ENCODE peak calls at places on chromosomes 2 and 18, in six cellular contexts. One of them, this sample, is unnamed.

GRCh38 chr2:11379558-11379957 is 35.1 kb upstream of the ROCK2 start:
- DNase-seq in K562: no peak
- DNase-seq in tibial artery: no peak
- DNase-seq in hepatocyte: no peak
- DNase-seq in endodermal cell: no peak
- DNase-seq in lower lobe of right lung: no peak
- DNase-seq in this sample: no peak

GRCh38 chr2:166090900-166091299 is 36.9 kb downstream of the SCN1A start:
- DNase-seq in K562: no peak
- DNase-seq in tibial artery: no peak
- DNase-seq in hepatocyte: no peak
- DNase-seq in endodermal cell: no peak
- DNase-seq in lower lobe of right lung: no peak
- DNase-seq in this sample: no peak

GRCh38 chr2:154439156-154439555 is 259.3 kb upstream of the KCNJ3 start:
- DNase-seq in K562: no peak
- DNase-seq in tibial artery: no peak
- DNase-seq in hepatocyte: peak; percentile 5
- DNase-seq in endodermal cell: no peak
- DNase-seq in lower lobe of right lung: no peak
- DNase-seq in this sample: peak; percentile 14

GRCh38 chr2:74536166-74536950 is 6.6 kb downstream of the HTRA2 start:
- DNase-seq in K562: no peak
- DNase-seq in tibial artery: no peak
- DNase-seq in hepatocyte: no peak
- DNase-seq in endodermal cell: no peak
- DNase-seq in lower lobe of right lung: no peak
- DNase-seq in this sample: no peak

GRCh38 chr18:7512326-7512725 is 54.8 kb upstream of the PTPRM start:
- DNase-seq in K562: no peak
- DNase-seq in tibial artery: no peak
- DNase-seq in hepatocyte: peak; percentile 16
- DNase-seq in endodermal cell: no peak
- DNase-seq in lower lobe of right lung: no peak
- DNase-seq in this sample: no peak

GRCh38 chr2:100179806-100180205 is 37.4 kb upstream of the AFF3 start:
- DNase-seq in K562: no peak
- DNase-seq in tibial artery: no peak
- DNase-seq in hepatocyte: no peak
- DNase-seq in endodermal cell: no peak
- DNase-seq in lower lobe of right lung: no peak
- DNase-seq in this sample: no peak

GRCh38 chr2:192197387-192197786 is 2.7 kb upstream of the TMEFF2 start:
- DNase-seq in K562: no peak
- DNase-seq in tibial artery: no peak
- DNase-seq in hepatocyte: no peak
- DNase-seq in endodermal cell: no peak
- DNase-seq in lower lobe of right lung: no peak
- DNase-seq in this sample: no peak

GRCh38 chr2:102634831-102635241 is 15.5 kb downstream of the SLC9A2 start:
- DNase-seq in K562: peak; percentile 64
- DNase-seq in tibial artery: no peak
- DNase-seq in hepatocyte: no peak
- DNase-seq in endodermal cell: no peak
- DNase-seq in lower lobe of right lung: no peak
- DNase-seq in this sample: no peak

GRCh38 chr18:60157810-60158209 is 214.8 kb downstream of the MC4R start:
- DNase-seq in K562: no peak
- DNase-seq in tibial artery: no peak
- DNase-seq in hepatocyte: no peak
- DNase-seq in endodermal cell: no peak
- DNase-seq in lower lobe of right lung: no peak
- DNase-seq in this sample: no peak

GRCh38 chr18:33583901-33584300 is 5.9 kb downstream of the ASXL3 start:
- DNase-seq in K562: no peak
- DNase-seq in tibial artery: no peak
- DNase-seq in hepatocyte: no peak
- DNase-seq in endodermal cell: no peak
- DNase-seq in lower lobe of right lung: no peak
- DNase-seq in this sample: no peak

GRCh38 chr2:187382131-187382530 is 65.9 kb downstream of the CALCRL start:
- DNase-seq in K562: no peak
- DNase-seq in tibial artery: no peak
- DNase-seq in hepatocyte: no peak
- DNase-seq in endodermal cell: no peak
- DNase-seq in lower lobe of right lung: no peak
- DNase-seq in this sample: no peak

GRCh38 chr2:165667375-165667774 is 126.7 kb downstream of the GALNT3 start:
- DNase-seq in K562: no peak
- DNase-seq in tibial artery: no peak
- DNase-seq in hepatocyte: no peak
- DNase-seq in endodermal cell: no peak
- DNase-seq in lower lobe of right lung: no peak
- DNase-seq in this sample: no peak

GRCh38 chr18:62715439-62715792 is at the start of gene PHLPP1:
- DNase-seq in K562: no peak
- DNase-seq in tibial artery: no peak
- DNase-seq in hepatocyte: no peak
- DNase-seq in endodermal cell: no peak
- DNase-seq in lower lobe of right lung: no peak
- DNase-seq in this sample: no peak

GRCh38 chr2:119289642-119290041 is 66.0 kb downstream of the STEAP3 start:
- DNase-seq in K562: no peak
- DNase-seq in tibial artery: no peak
- DNase-seq in hepatocyte: no peak
- DNase-seq in endodermal cell: no peak
- DNase-seq in lower lobe of right lung: no peak
- DNase-seq in this sample: no peak

GRCh38 chr2:128458438-128458837 is 139.8 kb upstream of the HS6ST1 start:
- DNase-seq in K562: no peak
- DNase-seq in tibial artery: no peak
- DNase-seq in hepatocyte: no peak
- DNase-seq in endodermal cell: no peak
- DNase-seq in lower lobe of right lung: no peak
- DNase-seq in this sample: no peak

GRCh38 chr2:46267616-46268015 is 29.6 kb upstream of the EPAS1 start:
- DNase-seq in K562: no peak
- DNase-seq in tibial artery: no peak
- DNase-seq in hepatocyte: no peak
- DNase-seq in endodermal cell: no peak
- DNase-seq in lower lobe of right lung: no peak
- DNase-seq in this sample: no peak

GRCh38 chr2:201882353-201883095 is 76.2 kb downstream of the CDK15 start:
- DNase-seq in K562: no peak
- DNase-seq in tibial artery: no peak
- DNase-seq in hepatocyte: no peak
- DNase-seq in endodermal cell: no peak
- DNase-seq in lower lobe of right lung: no peak
- DNase-seq in this sample: no peak

GRCh38 chr2:76866464-76866863 is 655.7 kb downstream of the LRRTM4 start:
- DNase-seq in K562: no peak
- DNase-seq in tibial artery: no peak
- DNase-seq in hepatocyte: no peak
- DNase-seq in endodermal cell: no peak
- DNase-seq in lower lobe of right lung: no peak
- DNase-seq in this sample: no peak

GRCh38 chr2:118231759-118232158 is 143.5 kb downstream of the INSIG2 start:
- DNase-seq in K562: no peak
- DNase-seq in tibial artery: no peak
- DNase-seq in hepatocyte: no peak
- DNase-seq in endodermal cell: no peak
- DNase-seq in lower lobe of right lung: no peak
- DNase-seq in this sample: no peak

GRCh38 chr2:140893685-140894084 is 1237.1 kb downstream of the LRP1B start:
- DNase-seq in K562: no peak
- DNase-seq in tibial artery: no peak
- DNase-seq in hepatocyte: no peak
- DNase-seq in endodermal cell: no peak
- DNase-seq in lower lobe of right lung: no peak
- DNase-seq in this sample: no peak

GRCh38 chr2:218418717-218419458 is at the start of gene VIL1:
- DNase-seq in K562: no peak
- DNase-seq in tibial artery: no peak
- DNase-seq in hepatocyte: peak; percentile 92
- DNase-seq in endodermal cell: peak; percentile 74
- DNase-seq in lower lobe of right lung: no peak
- DNase-seq in this sample: no peak

GRCh38 chr2:3222636-3223035 is 155.0 kb downstream of the EIPR1 start:
- DNase-seq in K562: no peak
- DNase-seq in tibial artery: no peak
- DNase-seq in hepatocyte: no peak
- DNase-seq in endodermal cell: peak; percentile 24
- DNase-seq in lower lobe of right lung: no peak
- DNase-seq in this sample: no peak

GRCh38 chr2:206531996-206532543 is 88.7 kb downstream of the ADAM23 start:
- DNase-seq in K562: no peak
- DNase-seq in tibial artery: no peak
- DNase-seq in hepatocyte: peak; percentile 9
- DNase-seq in endodermal cell: no peak
- DNase-seq in lower lobe of right lung: no peak
- DNase-seq in this sample: peak; percentile 29

GRCh38 chr2:141630531-141630930 is 500.3 kb downstream of the LRP1B start:
- DNase-seq in K562: no peak
- DNase-seq in tibial artery: no peak
- DNase-seq in hepatocyte: no peak
- DNase-seq in endodermal cell: no peak
- DNase-seq in lower lobe of right lung: no peak
- DNase-seq in this sample: no peak

GRCh38 chr2:199458017-199458805 is 472 bp upstream of the SATB2 start:
- DNase-seq in K562: peak; percentile 63
- DNase-seq in tibial artery: no peak
- DNase-seq in hepatocyte: peak; percentile 69
- DNase-seq in endodermal cell: peak; percentile 83
- DNase-seq in lower lobe of right lung: peak; percentile 48
- DNase-seq in this sample: peak; percentile 78

GRCh38 chr2:162839419-162839818 is 852 bp upstream of the KCNH7 start:
- DNase-seq in K562: no peak
- DNase-seq in tibial artery: no peak
- DNase-seq in hepatocyte: no peak
- DNase-seq in endodermal cell: peak; percentile 66
- DNase-seq in lower lobe of right lung: no peak
- DNase-seq in this sample: no peak

GRCh38 chr2:230891108-230891507 is 26.4 kb downstream of the ITM2C start:
- DNase-seq in K562: no peak
- DNase-seq in tibial artery: no peak
- DNase-seq in hepatocyte: no peak
- DNase-seq in endodermal cell: no peak
- DNase-seq in lower lobe of right lung: no peak
- DNase-seq in this sample: no peak

GRCh38 chr2:11945139-11946126 is 199.0 kb downstream of the LPIN1 start:
- DNase-seq in K562: no peak
- DNase-seq in tibial artery: no peak
- DNase-seq in hepatocyte: no peak
- DNase-seq in endodermal cell: no peak
- DNase-seq in lower lobe of right lung: no peak
- DNase-seq in this sample: no peak

GRCh38 chr2:197839327-197839726 is 34.9 kb downstream of the PLCL1 start:
- DNase-seq in K562: no peak
- DNase-seq in tibial artery: no peak
- DNase-seq in hepatocyte: no peak
- DNase-seq in endodermal cell: no peak
- DNase-seq in lower lobe of right lung: no peak
- DNase-seq in this sample: no peak

GRCh38 chr2:197835293-197835692 is 30.9 kb downstream of the PLCL1 start:
- DNase-seq in K562: no peak
- DNase-seq in tibial artery: no peak
- DNase-seq in hepatocyte: no peak
- DNase-seq in endodermal cell: no peak
- DNase-seq in lower lobe of right lung: no peak
- DNase-seq in this sample: no peak

GRCh38 chr2:197838036-197838435 is 33.6 kb downstream of the PLCL1 start:
- DNase-seq in K562: no peak
- DNase-seq in tibial artery: no peak
- DNase-seq in hepatocyte: no peak
- DNase-seq in endodermal cell: no peak
- DNase-seq in lower lobe of right lung: no peak
- DNase-seq in this sample: no peak

DNA sequence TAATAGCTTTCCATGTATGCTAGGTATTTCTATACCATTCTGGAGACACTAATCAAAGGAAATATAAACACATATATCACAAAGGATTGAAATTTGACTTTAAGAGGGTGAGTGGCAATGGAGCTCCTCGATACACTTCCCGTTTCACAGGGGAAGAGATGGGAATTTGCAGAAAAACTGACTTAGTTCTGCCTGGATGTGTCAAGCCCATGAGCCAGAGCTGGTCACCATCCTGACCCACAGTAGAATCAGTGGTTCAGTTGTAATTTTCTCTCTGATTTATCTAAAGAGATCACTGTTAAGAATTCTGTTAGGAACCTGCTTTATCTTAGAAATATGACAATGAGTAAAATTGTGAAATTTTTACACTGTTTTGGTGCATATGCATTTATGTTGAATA is 34.2 kb downstream of the PLCL1 start:
- DNase-seq in K562: no peak
- DNase-seq in tibial artery: no peak
- DNase-seq in hepatocyte: no peak
- DNase-seq in endodermal cell: no peak
- DNase-seq in lower lobe of right lung: no peak
- DNase-seq in this sample: no peak
- H3K4me3 ChIP-seq in K562: no peak overlapping the region
- H3K4me3 ChIP-seq in tibial artery: peak overlapping the region; percentile 17
- H3K4me3 ChIP-seq in hepatocyte: no peak overlapping the region
- H3K4me3 ChIP-seq in endodermal cell: no peak overlapping the region
- H3K4me3 ChIP-seq in lower lobe of right lung: peak overlapping the region; percentile 30
- H3K4me3 ChIP-seq in this sample: no peak overlapping the region

DNA sequence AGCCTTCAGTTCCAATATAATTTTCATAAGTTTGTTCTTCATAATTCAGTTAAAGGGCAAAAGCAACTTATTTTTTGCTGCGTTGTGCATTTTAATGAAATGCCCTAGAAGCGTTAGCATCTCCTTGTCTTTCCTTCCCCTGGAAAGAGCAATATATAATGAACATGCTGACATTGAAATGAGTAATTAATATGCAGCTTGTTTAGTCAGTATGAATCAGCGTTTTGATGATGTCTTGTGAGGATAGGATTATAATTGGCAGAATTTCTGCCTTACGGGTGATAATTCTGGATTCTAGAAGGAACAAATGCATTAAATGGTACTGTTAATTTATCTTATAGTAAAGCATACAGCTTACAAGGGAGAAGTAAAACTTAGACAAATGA is 152.3 kb upstream of the MMADHC start:
- DNase-seq in K562: no peak
- DNase-seq in tibial artery: no peak
- DNase-seq in hepatocyte: no peak
- DNase-seq in endodermal cell: no peak
- DNase-seq in lower lobe of right lung: no peak
- DNase-seq in this sample: no peak
- H3K4me1 ChIP-seq in K562: no peaks in the 10 kb centered on the region
- H3K4me1 ChIP-seq in tibial artery: no peaks in the 10 kb centered on the region
- H3K4me1 ChIP-seq in hepatocyte: peaks cover under 1% of the 10 kb centered on the region
- H3K4me1 ChIP-seq in endodermal cell: no peaks in the 10 kb centered on the region
- H3K4me1 ChIP-seq in lower lobe of right lung: no peaks in the 10 kb centered on the region
- H3K4me1 ChIP-seq in this sample: peaks cover 5% of the 10 kb centered on the region

GRCh38 chr18:13099113-13099512 is 108.0 kb downstream of the CEP192 start:
- DNase-seq in K562: no peak
- DNase-seq in tibial artery: no peak
- DNase-seq in hepatocyte: no peak
- DNase-seq in endodermal cell: no peak
- DNase-seq in lower lobe of right lung: no peak
- DNase-seq in this sample: no peak
- H3K36me3 ChIP-seq in K562: peaks cover 80% of the 10 kb centered on the region
- H3K36me3 ChIP-seq in tibial artery: peaks cover 74% of the 10 kb centered on the region
- H3K36me3 ChIP-seq in hepatocyte: no peaks in the 10 kb centered on the region
- H3K36me3 ChIP-seq in endodermal cell: peaks cover 86% of the 10 kb centered on the region
- H3K36me3 ChIP-seq in lower lobe of right lung: peaks cover 88% of the 10 kb centered on the region
- H3K36me3 ChIP-seq in this sample: peaks cover 58% of the 10 kb centered on the region

GRCh38 chr2:75560022-75560767 is 544 bp downstream of the EVA1A start:
- DNase-seq in K562: no peak
- DNase-seq in tibial artery: no peak
- DNase-seq in hepatocyte: peak; percentile 45
- DNase-seq in endodermal cell: peak; percentile 85
- DNase-seq in lower lobe of right lung: peak; percentile 57
- DNase-seq in this sample: peak; percentile 30
- H3K4me3 ChIP-seq in K562: no peak overlapping the region
- H3K4me3 ChIP-seq in tibial artery: peak overlapping the region; percentile 37
- H3K4me3 ChIP-seq in hepatocyte: peak overlapping the region; percentile 86
- H3K4me3 ChIP-seq in endodermal cell: peak overlapping the region; percentile 82
- H3K4me3 ChIP-seq in lower lobe of right lung: peak overlapping the region; percentile 66
- H3K4me3 ChIP-seq in this sample: peak overlapping the region; percentile 57